ENCODE peak calls at places on chromosomes 12 and 14, in four cellular contexts. Z is HepG2, L is GM12878, M is K562. U is an unnamed sample.

GRCh38 chr14:76546426-76547221 is 170.7 kb downstream of the ESRRB start:
- DNase-seq in Z (peak), M (peak), L (no peak), U (peak)

GRCh38 chr12:120955232-120955631 is 23.1 kb upstream of the HNF1A start:
- DNase-seq in M (no peak), L (no peak), Z (no peak), U (no peak)

GRCh38 chr12:89671469-89671868 is 37.2 kb downstream of the ATP2B1 start:
- DNase-seq in Z (no peak), M (no peak), L (no peak), U (no peak)

GRCh38 chr12:51505363-51505762 is 80.7 kb downstream of the SLC4A8 start:
- DNase-seq in Z (no peak), M (no peak), L (no peak), U (no peak)

GRCh38 chr14:58765843-58766242 is 128.1 kb downstream of the DACT1 start:
- DNase-seq in M (no peak), L (no peak), Z (no peak), U (no peak)

GRCh38 chr12:38586652-38587219 is 270.2 kb downstream of the ALG10B start:
- DNase-seq in L (no peak), Z (no peak), M (no peak), U (no peak)

GRCh38 chr14:31440280-31440679 is 17.0 kb downstream of the DTD2 start:
- DNase-seq in M (no peak), Z (no peak), L (no peak), U (no peak)

GRCh38 chr12:100391856-100392255 is 35.0 kb downstream of the SLC17A8 start:
- DNase-seq in M (no peak), L (no peak), Z (peak), U (no peak)

GRCh38 chr12:75812341-75813018 is 219.1 kb downstream of the PHLDA1 start:
- DNase-seq in L (no peak), Z (no peak), M (no peak), U (no peak)

GRCh38 chr14:34684578-34684977 is 29.8 kb downstream of the CFL2 start:
- DNase-seq in M (no peak), L (no peak), Z (no peak), U (no peak)

GRCh38 chr12:112252184-112252583 is 126.8 kb downstream of the TRAFD1 start:
- DNase-seq in L (no peak), M (no peak), Z (no peak), U (no peak)

GRCh38 chr12:33654313-33654712 is 214.7 kb upstream of the SYT10 start:
- DNase-seq in M (no peak), Z (no peak), L (no peak), U (no peak)

GRCh38 chr12:106247731-106248176 is at the start of gene CKAP4:
- DNase-seq in M (peak), L (no peak), Z (peak), U (peak)

GRCh38 chr12:96401061-96401871 is 1.0 kb upstream of the CDK17 start:
- DNase-seq in L (peak), Z (peak), M (peak), U (peak)

GRCh38 chr14:21498540-21499526 is 12.3 kb downstream of the METTL3 start:
- DNase-seq in M (peak), Z (peak), L (no peak), U (peak)
- TF ChIP-seq TARDBP in M (no peak), Z (no peak), L (no peak), U (no peak)

GRCh38 chr12:70555081-70555480 is 82.1 kb downstream of the PTPRB start:
- DNase-seq in L (no peak), M (no peak), Z (no peak), U (no peak)
- TF ChIP-seq TARDBP in L (no peak), M (no peak), Z (no peak), U (no peak)

DNA sequence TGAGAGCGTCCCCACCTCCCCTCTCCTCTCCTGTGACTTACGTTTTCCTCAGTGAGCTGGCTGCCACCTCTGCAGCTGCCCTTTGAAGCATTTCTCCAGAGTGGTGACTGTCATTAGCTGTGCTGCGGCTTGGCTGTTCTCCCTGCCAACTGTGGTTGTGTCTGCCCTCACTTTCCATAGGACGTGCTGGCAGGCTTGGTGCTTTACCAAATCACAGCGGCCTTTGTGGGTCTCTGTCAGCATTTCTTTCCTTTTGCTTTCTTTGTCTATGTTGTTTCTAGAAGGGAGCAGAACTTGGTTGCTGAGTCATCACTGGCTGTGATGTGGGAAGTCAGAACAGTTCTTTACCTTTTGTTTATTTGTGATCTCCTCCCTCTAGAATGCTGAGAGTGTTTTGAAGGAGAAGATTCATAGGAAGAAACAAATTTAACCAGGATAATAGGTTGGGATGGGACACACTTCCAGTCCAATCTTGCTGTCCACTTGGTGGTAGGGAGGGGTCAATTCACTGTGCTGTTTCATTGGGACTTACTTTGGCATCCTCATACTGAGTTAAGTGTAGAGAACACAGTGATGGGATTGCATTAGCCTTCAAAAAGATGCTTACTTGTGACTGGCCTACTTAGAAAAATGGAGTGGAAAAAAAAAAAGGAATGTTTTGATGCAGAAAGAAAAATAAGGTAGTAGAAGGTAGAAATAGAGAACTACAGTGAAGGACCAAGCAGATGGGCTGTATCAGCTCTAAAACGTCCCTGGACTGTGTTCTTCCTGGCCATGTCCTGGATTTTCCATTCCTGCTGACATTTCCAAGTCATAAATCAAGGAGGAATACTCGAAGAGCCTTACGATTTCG is 88.3 kb downstream of the TMX1 start:
- DNase-seq in M (no peak), L (no peak), Z (no peak), U (no peak)
- TF ChIP-seq TARDBP in M (no peak), L (no peak), Z (no peak), U (no peak)

GRCh38 chr14:61640158-61640833 is 55.0 kb upstream of the HIF1A start:
- DNase-seq in M (no peak), L (no peak), Z (no peak), U (no peak)

GRCh38 chr14:61644185-61644584 is 51.1 kb upstream of the HIF1A start:
- DNase-seq in M (no peak), L (no peak), Z (no peak), U (no peak)

GRCh38 chr14:61640834-61641170 is 54.5 kb upstream of the HIF1A start:
- DNase-seq in M (no peak), Z (no peak), L (no peak), U (no peak)

GRCh38 chr14:61643546-61643945 is 51.8 kb upstream of the HIF1A start:
- DNase-seq in Z (no peak), L (no peak), M (no peak), U (no peak)

DNA sequence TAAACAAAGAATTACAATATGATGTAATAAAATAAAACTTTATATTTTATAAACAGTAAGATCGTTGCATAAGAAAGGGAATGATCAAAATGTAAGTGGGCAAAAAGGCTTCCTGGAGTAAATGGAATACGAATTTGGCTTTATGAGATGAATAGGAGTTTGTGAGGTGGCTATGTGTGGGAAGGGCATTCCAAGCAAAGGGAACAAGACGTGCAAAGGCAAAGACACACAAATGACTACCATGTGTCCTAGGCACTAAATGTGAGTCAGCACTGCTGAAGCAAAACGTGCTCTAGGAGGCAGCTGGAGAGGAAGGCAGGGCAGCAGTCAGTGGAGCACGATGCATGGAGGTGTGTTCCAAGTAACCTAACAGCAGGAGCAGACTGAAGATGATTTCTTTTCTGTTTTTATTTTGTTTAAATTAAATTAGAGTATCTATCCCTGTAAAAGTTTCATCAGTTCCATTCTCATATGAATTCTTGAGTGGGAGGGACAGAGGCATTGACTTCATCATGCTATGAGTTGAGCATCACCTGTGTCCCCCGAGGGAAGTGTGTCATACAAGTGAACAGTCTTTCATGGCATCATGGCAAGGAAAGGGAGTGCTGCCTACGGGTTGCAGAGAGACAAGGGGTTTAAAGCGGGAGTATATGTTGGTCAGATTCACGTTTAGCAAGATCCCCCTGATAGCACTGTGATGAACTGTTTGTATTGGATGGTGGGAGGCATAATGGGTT is 52.9 kb upstream of the HIF1A start:
- DNase-seq in M (no peak), L (no peak), Z (no peak), U (no peak)
- TF ChIP-seq TARDBP in M (no peak), L (no peak), Z (no peak), U (no peak)

GRCh38 chr14:93892923-93893549 is 34.1 kb upstream of the FAM181A start:
- DNase-seq in L (no peak), Z (peak), M (peak), U (peak)
- TF ChIP-seq TARDBP in L (no peak), Z (no peak), M (no peak), U (no peak)

GRCh38 chr14:90496379-90496778 is 99.5 kb downstream of the CALM1 start:
- DNase-seq in L (no peak), M (no peak), Z (no peak), U (no peak)

GRCh38 chr14:90499908-90500664 is 103.3 kb downstream of the CALM1 start:
- DNase-seq in M (no peak), Z (no peak), L (no peak), U (no peak)

GRCh38 chr14:90499121-90499520 is 102.3 kb downstream of the CALM1 start:
- DNase-seq in L (no peak), M (no peak), Z (no peak), U (no peak)

GRCh38 chr14:90495357-90496276 is 98.8 kb downstream of the CALM1 start:
- DNase-seq in Z (peak), M (peak), L (no peak), U (peak)

DNA sequence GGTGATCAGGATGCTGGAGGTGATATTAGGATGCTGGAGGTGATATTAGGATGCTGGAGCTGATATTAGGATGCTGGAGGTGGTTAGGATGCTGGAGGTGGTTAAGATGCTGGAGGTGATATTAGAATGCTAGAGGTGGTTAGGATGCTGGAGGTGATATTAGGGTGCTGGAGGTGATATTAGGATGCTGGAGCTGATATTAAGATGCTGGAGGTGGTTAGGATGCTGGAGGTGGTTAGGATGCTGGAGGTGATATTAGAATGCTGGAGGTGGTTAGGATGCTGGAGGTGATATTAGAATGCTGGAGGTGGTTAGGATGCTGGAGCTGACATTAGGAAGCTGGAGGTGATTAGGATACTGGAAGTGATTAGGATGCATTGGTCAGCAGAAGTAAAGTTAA is 101.4 kb downstream of the CALM1 start:
- DNase-seq in Z (no peak), L (no peak), M (no peak), U (no peak)
- TF ChIP-seq TARDBP in Z (no peak), L (no peak), M (no peak), U (no peak)

GRCh38 chr12:103085541-103085940 is 128.1 kb downstream of the ASCL1 start:
- DNase-seq in L (no peak), Z (no peak), M (no peak), U (no peak)
- TF ChIP-seq TARDBP in L (no peak), Z (no peak), M (no peak), U (no peak)

U was measured in HEK293T.